ENCODE peak calls at places on chromosomes 1 and 21, in ten cellular contexts. R is heart left ventricle, V is retinal pigment epithelial cell, Q is GM10248, C is AG04450, T is thyroid gland, P is mucosa of descending colon, G is left lung, E is neural progenitor cell, S is endothelial cell. Z is an unnamed sample.
A peak's percentile ranks its signal among the peaks of the same experiment; 100 is the strongest.

GRCh38 chr1:244801246-244801645 is 34.2 kb upstream of the COX20 start:
- DNase-seq in E (peak; percentile 50), T (peak; percentile 8), V (no peak), P (peak; percentile 19), C (no peak), S (peak; percentile 15), R (peak; percentile 38), G (no peak), Q (peak; percentile 72), Z (peak; percentile 20)

GRCh38 chr1:232641507-232641906 is 11.6 kb upstream of the SIPA1L2 start:
- DNase-seq in V (no peak), C (no peak), R (no peak), G (no peak), S (no peak), E (no peak), Q (no peak), P (no peak), T (no peak), Z (no peak)

GRCh38 chr1:19387045-19387467 is 74.9 kb downstream of the SLC66A1 start:
- DNase-seq in T (no peak), P (peak; percentile 47), G (no peak), E (no peak), R (no peak), S (no peak), Q (no peak), C (no peak), V (no peak), Z (no peak)

GRCh38 chr1:230636575-230637163 is 5.6 kb upstream of the COG2 start:
- DNase-seq in R (no peak), C (no peak), T (no peak), Q (no peak), V (no peak), S (no peak), P (no peak), G (no peak), E (no peak), Z (no peak)

GRCh38 chr1:27418326-27418761 is 25.9 kb downstream of the GPR3 start:
- DNase-seq in C (peak; percentile 82), P (peak; percentile 54), T (peak; percentile 77), V (peak; percentile 58), S (no peak), E (no peak), Q (peak; percentile 83), G (peak; percentile 81), R (peak; percentile 80), Z (no peak)

GRCh38 chr1:184033711-184034167 is 3.8 kb downstream of the COLGALT2 start:
- DNase-seq in E (no peak), V (no peak), C (no peak), T (no peak), G (no peak), P (no peak), R (no peak), Q (no peak), S (no peak), Z (no peak)

GRCh38 chr21:17539323-17539722 is 26.5 kb downstream of the CXADR start:
- DNase-seq in E (no peak), G (no peak), T (no peak), P (no peak), V (no peak), Q (no peak), S (no peak), C (no peak), R (no peak), Z (no peak)

GRCh38 chr1:162902372-162902771 is 41.4 kb upstream of the CCDC190 start:
- DNase-seq in G (no peak), C (no peak), E (no peak), Q (no peak), P (no peak), R (no peak), V (no peak), S (no peak), T (no peak), Z (no peak)

GRCh38 chr21:31343030-31343510 is 991 bp downstream of the TIAM1 start:
- DNase-seq in P (no peak), S (no peak), C (no peak), R (no peak), V (no peak), Q (no peak), G (no peak), E (no peak), T (no peak), Z (no peak)

GRCh38 chr1:29383972-29384371 is 147.7 kb downstream of the PTPRU start:
- DNase-seq in S (no peak), V (no peak), C (peak; percentile 6), G (no peak), Q (no peak), P (no peak), E (no peak), T (no peak), R (no peak), Z (no peak)

GRCh38 chr1:210633636-210634035 is 304.9 kb downstream of the HHAT start:
- DNase-seq in V (no peak), Q (no peak), E (no peak), G (no peak), S (no peak), C (no peak), T (peak; percentile 85), R (peak; percentile 51), P (no peak), Z (no peak)
- TF ChIP-seq CTCF in V (no peak), Q (no peak), E (no peak), G (no peak), S (no peak), C (no peak), T (no peak), R (no peak), P (no peak), Z (no peak)

GRCh38 chr1:13702425-13703127 is 2.6 kb downstream of the PRDM2 start:
- DNase-seq in R (no peak), P (peak; percentile 24), E (no peak), T (no peak), C (no peak), V (no peak), G (no peak), Q (peak; percentile 77), S (no peak), Z (peak; percentile 34)

GRCh38 chr1:13703128-13703513 is 3.1 kb downstream of the PRDM2 start:
- DNase-seq in S (no peak), T (no peak), V (no peak), Q (no peak), R (no peak), G (no peak), P (no peak), C (no peak), E (no peak), Z (no peak)

GRCh38 chr1:13701274-13701650 is 1.3 kb downstream of the PRDM2 start:
- DNase-seq in Q (peak; percentile 46), P (no peak), E (no peak), S (no peak), V (no peak), R (no peak), T (no peak), G (no peak), C (no peak), Z (no peak)

GRCh38 chr1:13706058-13706457 is 6.1 kb downstream of the PRDM2 start:
- DNase-seq in R (no peak), E (no peak), V (no peak), S (no peak), C (no peak), Q (no peak), P (no peak), T (no peak), G (no peak), Z (no peak)

DNA sequence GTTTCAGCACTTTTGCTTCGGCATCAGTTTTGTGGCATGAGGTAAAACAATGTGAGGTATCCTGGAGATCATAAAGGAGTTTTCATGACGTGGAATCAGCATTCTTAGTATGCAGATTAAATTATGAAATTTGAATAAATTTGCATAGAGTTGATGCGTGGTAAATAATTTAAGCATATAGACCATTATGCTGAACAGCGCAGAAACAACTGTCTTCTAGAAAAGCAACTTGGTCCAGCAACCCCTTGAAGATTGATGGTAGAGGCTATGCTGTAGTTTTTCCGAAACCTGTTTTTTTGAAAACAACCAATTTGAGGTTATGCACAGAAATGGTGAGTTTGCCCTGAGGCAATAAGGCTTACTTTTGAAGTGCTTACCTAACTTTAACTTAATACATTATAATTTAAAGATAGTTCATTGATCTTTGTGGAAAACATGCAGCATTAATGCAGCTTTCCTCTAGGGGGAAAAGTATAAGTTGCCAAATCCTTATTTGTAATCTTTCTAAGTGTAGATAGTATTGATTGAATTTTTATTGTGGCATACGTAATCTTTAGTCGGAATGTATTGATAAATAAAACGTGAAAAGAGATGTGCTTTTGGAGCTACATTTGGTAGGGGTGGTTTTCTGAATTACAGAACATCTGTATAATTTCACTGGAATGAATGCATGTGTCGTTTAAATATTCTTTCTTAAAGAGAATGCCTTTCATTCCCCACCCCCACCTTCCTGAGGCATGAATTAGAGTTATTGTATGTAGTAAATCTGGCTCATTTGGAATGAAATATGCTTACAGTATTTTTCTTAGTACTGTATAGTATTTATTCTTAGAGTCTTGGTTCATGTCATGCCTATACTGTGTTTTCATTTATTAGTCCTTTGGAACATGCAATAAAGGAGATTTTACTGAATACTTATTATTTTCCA is 3.8 kb downstream of the PRDM2 start:
- DNase-seq in C (no peak), T (no peak), V (no peak), R (no peak), P (no peak), Q (no peak), G (no peak), S (no peak), E (no peak), Z (no peak)
- TF ChIP-seq CTCF in C (peak; percentile 28), T (no peak), V (no peak), R (no peak), P (no peak), Q (no peak), G (no peak), S (no peak), E (no peak), Z (no peak)

DNA sequence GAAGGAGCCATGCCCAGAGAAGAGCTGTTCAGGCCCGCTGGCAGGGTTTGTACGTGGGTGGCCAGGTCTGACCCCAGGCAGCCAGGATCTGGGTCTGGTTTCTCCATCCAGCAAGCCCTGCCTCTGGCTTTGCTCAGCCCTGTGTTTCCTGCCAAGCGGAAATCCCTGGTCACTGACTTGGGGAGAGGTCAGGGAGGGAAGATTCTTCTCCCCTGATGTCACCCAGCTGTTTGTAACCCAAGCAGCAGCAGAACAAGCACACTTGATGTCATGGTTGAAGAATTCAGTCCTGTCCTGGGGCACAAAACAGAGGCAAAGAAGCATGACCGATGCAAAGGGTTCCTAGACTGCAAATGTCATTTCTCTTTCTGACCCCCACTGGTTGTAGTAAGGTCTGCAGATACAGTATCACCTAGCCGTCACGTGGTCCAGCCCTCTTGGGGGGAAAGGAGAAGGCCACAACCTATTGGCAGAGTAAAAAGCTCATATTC is 121.0 kb downstream of the SYT2 start:
- DNase-seq in S (peak; percentile 53), P (peak; percentile 53), V (peak; percentile 63), E (no peak), R (peak; percentile 93), G (peak; percentile 73), C (peak; percentile 99), Q (no peak), T (peak; percentile 83), Z (no peak)
- TF ChIP-seq CTCF in S (no peak), P (no peak), V (no peak), E (no peak), R (no peak), G (no peak), C (no peak), Q (no peak), T (no peak), Z (no peak)

DNA sequence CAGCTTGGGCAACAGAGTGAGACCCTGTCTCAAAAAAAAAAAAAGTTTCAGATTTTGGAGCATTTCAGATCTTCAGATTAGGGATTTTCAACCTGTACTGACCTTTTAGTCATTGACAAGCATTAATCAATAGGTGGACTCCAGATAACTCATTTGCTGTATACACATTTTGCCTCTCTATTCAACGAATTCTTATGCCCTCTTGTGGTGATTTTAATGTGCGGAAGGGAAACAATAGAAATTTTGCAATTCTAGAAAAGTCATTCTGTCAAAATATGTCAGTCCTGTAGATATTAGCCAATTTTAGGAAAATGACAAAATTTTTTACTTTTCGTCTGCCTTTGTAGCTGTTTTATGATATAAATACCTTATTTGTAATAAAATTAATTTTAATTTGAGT is 11.6 kb upstream of the OR2G2 start:
- DNase-seq in V (no peak), C (no peak), T (no peak), G (no peak), R (no peak), E (no peak), S (no peak), P (no peak), Q (peak; percentile 15), Z (no peak)
- TF ChIP-seq CTCF in V (peak; percentile 44), C (no peak), T (no peak), G (peak; percentile 12), R (no peak), E (peak; percentile 58), S (peak; percentile 33), P (no peak), Q (peak; percentile 42), Z (no peak)

Z was measured in natural killer cell.